ENCODE peak calls at places on chromosome 17, in five cellular contexts. One of them, this sample, is unnamed.

GRCh38 chr17:27862848-27863247 is 30.3 kb downstream of the LYRM9 start:
- DNase-seq in EL: no peak
- DNase-seq in foreskin keratinocyte: no peak
- DNase-seq in non-pigmented ciliary epithelial cell: no peak
- DNase-seq in glutamatergic neuron: no peak
- DNase-seq in this sample: no peak

GRCh38 chr17:27310548-27311110 is 16.7 kb downstream of the WSB1 start:
- DNase-seq in EL: no peak
- DNase-seq in foreskin keratinocyte: no peak
- DNase-seq in non-pigmented ciliary epithelial cell: no peak
- DNase-seq in glutamatergic neuron: no peak
- DNase-seq in this sample: no peak

GRCh38 chr17:28967240-28968135 is 16.2 kb upstream of the PHF12 start:
- DNase-seq in EL: no peak
- DNase-seq in foreskin keratinocyte: no peak
- DNase-seq in non-pigmented ciliary epithelial cell: no peak
- DNase-seq in glutamatergic neuron: no peak
- DNase-seq in this sample: no peak

GRCh38 chr17:44106801-44107200 is 16.6 kb downstream of the HDAC5 start:
- DNase-seq in EL: no peak
- DNase-seq in foreskin keratinocyte: no peak
- DNase-seq in non-pigmented ciliary epithelial cell: no peak
- DNase-seq in glutamatergic neuron: no peak
- DNase-seq in this sample: no peak

GRCh38 chr17:5329784-5330557 is 47.9 kb downstream of the RABEP1 start:
- DNase-seq in EL: no peak
- DNase-seq in foreskin keratinocyte: no peak
- DNase-seq in non-pigmented ciliary epithelial cell: no peak
- DNase-seq in glutamatergic neuron: no peak
- DNase-seq in this sample: no peak

GRCh38 chr17:17732892-17733670 is 51.8 kb downstream of the RAI1 start:
- DNase-seq in EL: peak
- DNase-seq in foreskin keratinocyte: peak
- DNase-seq in non-pigmented ciliary epithelial cell: peak
- DNase-seq in glutamatergic neuron: no peak
- DNase-seq in this sample: no peak

GRCh38 chr17:67544364-67544763 is 167.3 kb downstream of the PITPNC1 start:
- DNase-seq in EL: no peak
- DNase-seq in foreskin keratinocyte: no peak
- DNase-seq in non-pigmented ciliary epithelial cell: no peak
- DNase-seq in glutamatergic neuron: no peak
- DNase-seq in this sample: no peak

GRCh38 chr17:81907219-81908145 is 3.7 kb downstream of the PCYT2 start:
- DNase-seq in EL: no peak
- DNase-seq in foreskin keratinocyte: no peak
- DNase-seq in non-pigmented ciliary epithelial cell: no peak
- DNase-seq in glutamatergic neuron: no peak
- DNase-seq in this sample: no peak

GRCh38 chr17:31900877-31901276 is 631 bp downstream of the UTP6 start:
- DNase-seq in EL: peak
- DNase-seq in foreskin keratinocyte: peak
- DNase-seq in non-pigmented ciliary epithelial cell: no peak
- DNase-seq in glutamatergic neuron: no peak
- DNase-seq in this sample: no peak

GRCh38 chr17:63927464-63928171 is 4.5 kb downstream of the CD79B start:
- DNase-seq in EL: no peak
- DNase-seq in foreskin keratinocyte: no peak
- DNase-seq in non-pigmented ciliary epithelial cell: no peak
- DNase-seq in glutamatergic neuron: peak
- DNase-seq in this sample: no peak

GRCh38 chr17:27264068-27264812 is 29.7 kb upstream of the WSB1 start:
- DNase-seq in EL: no peak
- DNase-seq in foreskin keratinocyte: no peak
- DNase-seq in non-pigmented ciliary epithelial cell: no peak
- DNase-seq in glutamatergic neuron: no peak
- DNase-seq in this sample: no peak

GRCh38 chr17:82890339-82890730 is 50.5 kb upstream of the ZNF750 start:
- DNase-seq in EL: no peak
- DNase-seq in foreskin keratinocyte: no peak
- DNase-seq in non-pigmented ciliary epithelial cell: no peak
- DNase-seq in glutamatergic neuron: no peak
- DNase-seq in this sample: no peak

GRCh38 chr17:46045639-46046038 is 46.6 kb downstream of the STH start:
- DNase-seq in EL: no peak
- DNase-seq in foreskin keratinocyte: no peak
- DNase-seq in non-pigmented ciliary epithelial cell: no peak
- DNase-seq in glutamatergic neuron: no peak
- DNase-seq in this sample: no peak

GRCh38 chr17:77456951-77457548 is 316.3 kb downstream of the SEC14L1 start:
- DNase-seq in EL: no peak
- DNase-seq in foreskin keratinocyte: no peak
- DNase-seq in non-pigmented ciliary epithelial cell: no peak
- DNase-seq in glutamatergic neuron: no peak
- DNase-seq in this sample: no peak

GRCh38 chr17:45973099-45973838 is 25.8 kb upstream of the STH start:
- DNase-seq in EL: no peak
- DNase-seq in foreskin keratinocyte: no peak
- DNase-seq in non-pigmented ciliary epithelial cell: no peak
- DNase-seq in glutamatergic neuron: no peak
- DNase-seq in this sample: no peak

GRCh38 chr17:40309938-40310510 is 1.0 kb downstream of the RARA start:
- DNase-seq in EL: no peak
- DNase-seq in foreskin keratinocyte: no peak
- DNase-seq in non-pigmented ciliary epithelial cell: no peak
- DNase-seq in glutamatergic neuron: no peak
- DNase-seq in this sample: peak

GRCh38 chr17:17156107-17156506 is 50.0 kb downstream of the PLD6 start:
- DNase-seq in EL: peak
- DNase-seq in foreskin keratinocyte: peak
- DNase-seq in non-pigmented ciliary epithelial cell: no peak
- DNase-seq in glutamatergic neuron: no peak
- DNase-seq in this sample: no peak

GRCh38 chr17:82031885-82032627 is 578 bp downstream of the RAC3 start:
- DNase-seq in EL: no peak
- DNase-seq in foreskin keratinocyte: no peak
- DNase-seq in non-pigmented ciliary epithelial cell: no peak
- DNase-seq in glutamatergic neuron: no peak
- DNase-seq in this sample: no peak

GRCh38 chr17:13728751-13729150 is 127.0 kb upstream of the HS3ST3A1 start:
- DNase-seq in EL: peak
- DNase-seq in foreskin keratinocyte: peak
- DNase-seq in non-pigmented ciliary epithelial cell: no peak
- DNase-seq in glutamatergic neuron: no peak
- DNase-seq in this sample: no peak

GRCh38 chr17:56891751-56892150 is 22.1 kb downstream of the TRIM25 start:
- DNase-seq in EL: no peak
- DNase-seq in foreskin keratinocyte: no peak
- DNase-seq in non-pigmented ciliary epithelial cell: no peak
- DNase-seq in glutamatergic neuron: peak
- DNase-seq in this sample: peak

GRCh38 chr17:44438634-44439033 is 49.2 kb upstream of the ITGA2B start:
- DNase-seq in EL: no peak
- DNase-seq in foreskin keratinocyte: no peak
- DNase-seq in non-pigmented ciliary epithelial cell: no peak
- DNase-seq in glutamatergic neuron: no peak
- DNase-seq in this sample: peak

GRCh38 chr17:74373838-74374606 is 6.7 kb downstream of the GPR142 start:
- DNase-seq in EL: no peak
- DNase-seq in foreskin keratinocyte: no peak
- DNase-seq in non-pigmented ciliary epithelial cell: no peak
- DNase-seq in glutamatergic neuron: peak
- DNase-seq in this sample: no peak

GRCh38 chr17:80364091-80364691 is 50.8 kb upstream of the ENDOV start:
- DNase-seq in EL: no peak
- DNase-seq in foreskin keratinocyte: peak
- DNase-seq in non-pigmented ciliary epithelial cell: no peak
- DNase-seq in glutamatergic neuron: peak
- DNase-seq in this sample: no peak

GRCh38 chr17:40547079-40547784 is 18.0 kb downstream of the CCR7 start:
- DNase-seq in EL: no peak
- DNase-seq in foreskin keratinocyte: peak
- DNase-seq in non-pigmented ciliary epithelial cell: no peak
- DNase-seq in glutamatergic neuron: no peak
- DNase-seq in this sample: peak

This sample was measured in activated gamma-delta T cell treated with Interleukin-2 at 50 U/mL for 16 hours.